ENCODE peak calls at places on chromosome 13, in ten cellular contexts. M is breast epithelium; Y is psoas muscle; D is astrocyte of the cerebellum; T is PC-3; S is heart right ventricle; F is esophagus squamous epithelium; X is CD4-positive, CD25-positive, alpha-beta regulatory T cell; N is skeletal muscle cell; A is right lobe of liver. K is an unnamed sample.

GRCh38 chr13:53778937-53779336 is 750.3 kb downstream of the OLFM4 start:
- DNase-seq in D (no peak), F (no peak), A (no peak), X (no peak), Y (no peak), N (no peak), S (no peak), T (peak), M (no peak), K (no peak)

GRCh38 chr13:47598340-47598911 is 402.6 kb downstream of the SUCLA2 start:
- DNase-seq in F (no peak), X (no peak), N (no peak), D (no peak), A (no peak), S (no peak), T (peak), M (no peak), Y (no peak), K (no peak)

GRCh38 chr13:57629821-57630235 is 1.7 kb upstream of the PCDH17 start:
- DNase-seq in T (peak), M (no peak), Y (peak), A (peak), N (peak), D (peak), F (no peak), X (peak), S (peak), K (peak)

GRCh38 chr13:108249150-108249549 is 20.4 kb upstream of the TNFSF13B start:
- DNase-seq in N (no peak), A (no peak), M (no peak), T (no peak), X (no peak), S (no peak), Y (no peak), F (no peak), D (no peak), K (no peak)

GRCh38 chr13:101515504-101515903 is 63.0 kb downstream of the ITGBL1 start:
- DNase-seq in S (no peak), F (no peak), A (no peak), Y (no peak), X (no peak), M (no peak), T (no peak), D (no peak), N (no peak), K (peak)

GRCh38 chr13:64078025-64078424 is 2662.4 kb upstream of the PCDH20 start:
- DNase-seq in M (no peak), X (no peak), A (no peak), S (no peak), D (no peak), Y (no peak), T (no peak), F (no peak), N (no peak), K (no peak)

GRCh38 chr13:66811445-66811844 is 418.7 kb downstream of the PCDH9 start:
- DNase-seq in F (no peak), M (no peak), A (no peak), Y (no peak), S (no peak), D (no peak), X (no peak), N (no peak), T (no peak), K (no peak)

GRCh38 chr13:104757712-104758111 is 1691.5 kb upstream of the SLC10A2 start:
- DNase-seq in A (no peak), N (no peak), D (peak), X (no peak), T (peak), F (no peak), S (no peak), Y (no peak), M (no peak), K (no peak)

GRCh38 chr13:25738342-25738771 is 313.5 kb downstream of the SHISA2 start:
- DNase-seq in Y (no peak), X (no peak), A (no peak), N (peak), T (no peak), D (peak), S (no peak), F (no peak), M (no peak), K (no peak)

GRCh38 chr13:47798906-47799305 is 202.2 kb downstream of the SUCLA2 start:
- DNase-seq in M (no peak), T (peak), A (no peak), S (no peak), X (no peak), D (peak), F (no peak), N (no peak), Y (no peak), K (no peak)

GRCh38 chr13:83232626-83233025 is 649.6 kb downstream of the SLITRK1 start:
- DNase-seq in N (no peak), T (no peak), S (no peak), X (no peak), F (no peak), Y (no peak), A (no peak), M (no peak), D (no peak), K (no peak)

GRCh38 chr13:33296793-33297425 is 11.4 kb upstream of the STARD13 start:
- DNase-seq in T (no peak), F (no peak), D (no peak), X (no peak), Y (no peak), N (no peak), A (no peak), M (no peak), S (no peak), K (no peak)

GRCh38 chr13:26946675-26947342 is 186.2 kb upstream of the GPR12 start:
- DNase-seq in M (no peak), D (peak), Y (no peak), T (peak), N (no peak), A (no peak), S (no peak), X (no peak), F (no peak), K (no peak)

GRCh38 chr13:25923217-25924085 is 128.4 kb downstream of the SHISA2 start:
- DNase-seq in X (no peak), S (no peak), D (no peak), M (no peak), T (no peak), A (no peak), N (no peak), F (no peak), Y (no peak), K (no peak)

GRCh38 chr13:73809561-73809960 is 324.6 kb downstream of the KLF12 start:
- DNase-seq in Y (no peak), T (peak), S (no peak), D (peak), F (no peak), X (no peak), N (peak), M (no peak), A (no peak), K (no peak)

GRCh38 chr13:83884141-83884540 is 1.9 kb upstream of the SLITRK1 start:
- DNase-seq in Y (no peak), T (no peak), F (no peak), X (no peak), N (no peak), S (no peak), M (no peak), D (no peak), A (no peak), K (no peak)

GRCh38 chr13:97781891-97782305 is 171.6 kb upstream of the IPO5 start:
- DNase-seq in A (no peak), M (no peak), T (no peak), F (no peak), Y (no peak), D (no peak), N (peak), X (no peak), S (no peak), K (no peak)

GRCh38 chr13:77699059-77699680 is 1.7 kb downstream of the SLAIN1 start:
- DNase-seq in T (no peak), Y (no peak), N (no peak), D (no peak), A (no peak), S (no peak), X (no peak), M (no peak), F (no peak), K (no peak)

GRCh38 chr13:33014291-33014690 is 1.9 kb upstream of the KL start:
- DNase-seq in Y (no peak), M (no peak), A (no peak), X (no peak), T (peak), F (no peak), N (no peak), S (no peak), D (no peak), K (no peak)

GRCh38 chr13:92510416-92510815 is 716.2 kb upstream of the GPC6 start:
- DNase-seq in A (no peak), N (peak), M (no peak), D (peak), Y (no peak), F (no peak), S (no peak), T (peak), X (no peak), K (no peak)

GRCh38 chr13:29908917-29909755 is 58.7 kb upstream of the UBL3 start:
- DNase-seq in F (no peak), D (no peak), X (no peak), Y (no peak), N (no peak), A (no peak), T (no peak), M (no peak), S (no peak), K (no peak)

GRCh38 chr13:23615677-23616076 is 45.5 kb downstream of the TNFRSF19 start:
- DNase-seq in S (no peak), X (no peak), D (no peak), N (no peak), M (no peak), F (no peak), A (no peak), Y (no peak), T (no peak), K (no peak)

GRCh38 chr13:33112745-33113144 is 96.5 kb downstream of the KL start:
- DNase-seq in F (no peak), S (no peak), A (no peak), T (no peak), M (no peak), D (no peak), Y (no peak), N (no peak), X (no peak), K (peak)

GRCh38 chr13:24680258-24680920 is at the start of gene ATP12A:
- DNase-seq in Y (no peak), N (no peak), F (no peak), D (no peak), A (peak), T (no peak), S (no peak), M (no peak), X (peak), K (no peak)

DNA sequence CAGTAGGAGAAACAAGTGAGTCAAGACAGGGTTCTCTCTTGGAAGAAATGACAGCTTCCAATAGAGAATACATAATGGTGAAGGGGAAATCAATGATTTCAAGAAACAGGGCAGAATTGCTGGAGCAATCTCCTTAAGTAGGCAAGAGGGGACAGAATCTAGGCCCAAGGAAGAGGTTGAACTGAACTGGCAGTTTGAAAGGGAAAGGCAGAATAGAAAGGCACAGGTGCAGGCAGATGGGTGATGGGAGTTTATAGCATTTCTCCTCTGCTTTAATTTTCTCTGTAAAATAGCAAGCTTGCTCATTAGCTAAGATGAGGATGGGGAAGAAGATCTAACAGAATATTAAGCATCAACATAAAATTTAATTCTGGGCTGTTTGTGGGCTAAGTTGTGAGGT is 110.7 kb downstream of the TBC1D4 start:
- DNase-seq in T (no peak), M (no peak), N (no peak), S (no peak), X (no peak), A (no peak), F (no peak), Y (no peak), D (no peak), K (no peak)
- H3K4me3 ChIP-seq in T (no peak), M (no peak), N (no peak), S (no peak), X (no peak), A (no peak), F (no peak), Y (no peak), D (no peak), K (no peak)

GRCh38 chr13:71864981-71865857 is 1.8 kb downstream of the DACH1 start:
- DNase-seq in M (no peak), Y (peak), A (peak), F (no peak), N (no peak), D (no peak), T (no peak), S (peak), X (no peak), K (no peak)

GRCh38 chr13:71865858-71866172 is 1.2 kb downstream of the DACH1 start:
- DNase-seq in A (peak), Y (no peak), T (no peak), S (peak), F (no peak), D (no peak), N (no peak), X (no peak), M (no peak), K (no peak)

GRCh38 chr13:71866173-71867091 is 572 bp downstream of the DACH1 start:
- DNase-seq in X (no peak), A (peak), T (no peak), F (no peak), Y (peak), M (no peak), S (peak), D (no peak), N (no peak), K (no peak)

GRCh38 chr13:71863249-71863648 is 3.8 kb downstream of the DACH1 start:
- DNase-seq in S (no peak), N (no peak), T (no peak), D (no peak), M (no peak), X (no peak), F (no peak), A (no peak), Y (no peak), K (no peak)

GRCh38 chr13:71864094-71864980 is 2.7 kb downstream of the DACH1 start:
- DNase-seq in X (no peak), N (no peak), A (peak), F (peak), Y (peak), D (no peak), M (peak), T (no peak), S (peak), K (no peak)
- H3K4me3 ChIP-seq in X (no peak), N (peak), A (peak), F (peak), Y (peak), D (peak), M (peak), T (peak), S (peak), K (no peak)

GRCh38 chr13:114026128-114026880 is 52.4 kb upstream of the C13orf46 start:
- DNase-seq in D (no peak), F (no peak), S (no peak), M (no peak), T (no peak), A (no peak), Y (peak), X (no peak), N (no peak), K (no peak)
- H3K4me3 ChIP-seq in D (no peak), F (no peak), S (no peak), M (no peak), T (no peak), A (no peak), Y (no peak), X (no peak), N (no peak), K (no peak)

GRCh38 chr13:80245162-80245733 is 95.7 kb downstream of the SPRY2 start:
- DNase-seq in F (no peak), D (no peak), X (no peak), A (no peak), Y (no peak), N (no peak), S (no peak), M (no peak), T (no peak), K (no peak)

GRCh38 chr13:80251403-80251802 is 89.5 kb downstream of the SPRY2 start:
- DNase-seq in Y (no peak), N (peak), F (no peak), D (no peak), A (no peak), X (no peak), M (no peak), T (peak), S (peak), K (no peak)

GRCh38 chr13:80255946-80256345 is 85.0 kb downstream of the SPRY2 start:
- DNase-seq in Y (no peak), F (no peak), N (no peak), X (no peak), A (no peak), T (no peak), S (no peak), D (no peak), M (no peak), K (no peak)

GRCh38 chr13:80244574-80244973 is 96.4 kb downstream of the SPRY2 start:
- DNase-seq in N (no peak), A (no peak), T (no peak), S (no peak), X (no peak), F (no peak), D (no peak), M (no peak), Y (no peak), K (no peak)

DNA sequence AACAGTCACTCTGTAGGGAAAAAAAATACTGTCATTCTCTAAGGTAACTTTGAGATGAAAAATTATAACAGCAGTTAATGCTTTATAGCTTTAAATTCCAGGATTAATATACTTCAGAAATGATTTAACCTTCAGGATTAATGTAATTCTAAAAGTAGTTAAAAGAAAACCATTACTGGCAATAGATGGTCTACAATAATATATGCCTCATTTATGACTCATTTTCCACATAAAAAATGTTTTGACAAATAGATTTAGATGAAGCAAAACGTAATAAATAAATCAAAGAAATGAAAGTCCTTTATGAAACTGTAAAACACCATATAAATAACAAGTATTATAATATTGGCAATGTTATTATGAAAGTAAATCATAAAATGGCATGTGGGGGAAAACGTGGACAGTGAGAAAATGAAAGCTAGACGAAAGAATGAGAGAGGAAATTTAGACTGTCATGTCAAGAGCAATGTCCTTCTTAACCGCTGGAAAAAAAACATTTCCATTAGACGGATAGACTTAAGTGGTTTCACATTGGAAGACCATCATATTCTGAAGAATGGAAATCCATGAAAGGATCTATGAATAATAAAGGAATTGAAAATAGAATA is 90.9 kb downstream of the SPRY2 start:
- DNase-seq in X (no peak), T (peak), N (no peak), M (no peak), S (no peak), F (no peak), A (no peak), Y (no peak), D (no peak), K (no peak)
- H3K4me3 ChIP-seq in X (no peak), T (no peak), N (peak), M (peak), S (no peak), F (no peak), A (no peak), Y (no peak), D (no peak), K (no peak)

GRCh38 chr13:59754411-59754810 is 409.3 kb downstream of the DIAPH3 start:
- DNase-seq in D (no peak), A (no peak), X (no peak), S (no peak), Y (no peak), N (no peak), F (no peak), M (no peak), T (no peak), K (no peak)

GRCh38 chr13:59747529-59747928 is 416.2 kb downstream of the DIAPH3 start:
- DNase-seq in S (no peak), F (no peak), T (peak), N (no peak), D (no peak), X (no peak), A (no peak), Y (no peak), M (no peak), K (no peak)

GRCh38 chr13:59746291-59746962 is 417.3 kb downstream of the DIAPH3 start:
- DNase-seq in F (no peak), A (no peak), N (no peak), Y (no peak), T (peak), X (no peak), D (peak), S (no peak), M (no peak), K (no peak)

GRCh38 chr13:59755647-59756290 is 408.0 kb downstream of the DIAPH3 start:
- DNase-seq in D (no peak), Y (no peak), F (no peak), N (no peak), X (no peak), M (no peak), T (peak), S (no peak), A (no peak), K (no peak)

GRCh38 chr13:59750860-59751259 is 412.9 kb downstream of the DIAPH3 start:
- DNase-seq in Y (no peak), F (no peak), T (no peak), M (no peak), A (no peak), D (peak), X (no peak), S (no peak), N (no peak), K (no peak)
- H3K4me3 ChIP-seq in Y (no peak), F (no peak), T (no peak), M (no peak), A (no peak), D (peak), X (no peak), S (no peak), N (peak), K (no peak)

DNA sequence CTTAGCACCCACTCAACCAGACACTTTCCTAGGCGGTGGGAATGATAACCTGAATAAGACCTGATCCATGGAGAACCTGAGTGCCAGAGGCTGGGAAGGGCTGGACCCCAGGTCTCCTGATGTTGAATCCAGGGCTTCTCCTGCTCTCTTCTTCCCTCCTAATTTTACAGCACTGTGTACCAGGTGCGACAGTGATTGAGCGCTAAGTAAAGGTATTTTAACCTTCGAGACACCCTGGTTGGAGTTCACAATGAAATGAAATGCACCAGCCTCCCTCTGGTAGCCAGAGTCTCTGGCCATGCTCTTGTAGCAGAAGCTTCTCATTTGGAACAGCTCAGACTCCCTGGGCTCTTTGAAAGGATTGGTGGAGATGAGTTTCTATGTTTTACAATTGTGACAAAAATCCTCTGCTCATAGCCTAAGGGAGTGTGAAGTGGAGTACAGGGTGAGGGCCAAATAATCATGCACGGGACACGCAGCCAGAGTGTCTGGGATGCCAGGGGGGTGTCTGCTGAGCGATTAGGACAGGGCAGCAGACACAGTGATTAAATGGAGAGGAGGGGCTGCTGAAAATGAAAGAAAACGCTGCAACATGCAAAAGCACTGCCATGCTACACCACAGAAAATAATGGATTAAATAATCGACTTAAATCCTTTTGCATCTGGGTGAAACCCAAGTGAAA is 83.7 kb downstream of the FAM216B start:
- DNase-seq in T (no peak), S (no peak), F (no peak), X (no peak), M (no peak), Y (no peak), N (no peak), D (no peak), A (no peak), K (no peak)
- H3K4me3 ChIP-seq in T (no peak), S (no peak), F (no peak), X (no peak), M (no peak), Y (no peak), N (no peak), D (no peak), A (no peak), K (no peak)

DNA sequence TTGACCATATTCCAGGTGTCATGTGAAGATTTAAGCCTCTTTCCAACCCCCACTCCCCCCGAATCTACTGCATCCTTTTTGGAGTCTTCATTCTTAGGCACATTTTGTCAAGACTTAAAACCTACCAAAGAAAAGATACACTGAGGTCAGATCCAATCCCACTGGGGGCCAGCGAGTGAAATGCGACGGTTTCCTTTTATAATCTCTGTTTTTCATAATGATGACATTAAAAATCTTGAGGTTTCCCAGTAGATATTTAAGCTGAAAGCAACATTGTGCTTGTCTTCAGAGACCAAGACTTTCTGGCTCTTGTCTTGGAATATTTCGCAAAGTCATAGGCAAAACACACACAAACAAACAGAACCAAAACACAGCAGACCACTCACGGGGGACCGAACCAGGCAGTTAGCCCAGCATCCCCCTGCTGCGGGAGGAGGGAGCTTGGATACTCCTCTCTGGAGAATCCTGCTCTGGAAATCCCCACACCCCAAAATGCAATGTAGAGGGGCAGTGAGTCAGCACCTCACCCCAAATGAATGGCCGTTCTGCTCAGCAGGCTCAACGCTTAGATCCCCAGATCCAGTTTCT is 521 bp upstream of the GAS6 start:
- DNase-seq in D (no peak), M (peak), T (no peak), X (no peak), S (no peak), Y (no peak), N (no peak), A (no peak), F (no peak), K (no peak)
- H3K4me3 ChIP-seq in D (peak), M (peak), T (peak), X (no peak), S (peak), Y (peak), N (peak), A (peak), F (peak), K (no peak)